ENCODE peak calls at places on chromosomes 3 and 15, in seven cellular contexts. K is mesendoderm, I is IMR-90, V is H9, J is trophoblast cell, N is mesenchymal stem cell, S is H1. L is an unnamed sample.

GRCh38 chr15:24835301-24835700 is 119.5 kb upstream of the SNRPN start:
- DNase-seq in K (no peak), S (no peak), J (no peak), I (no peak), N (no peak), V (no peak), L (no peak)

GRCh38 chr15:58556541-58556940 is 124.8 kb downstream of the LIPC start:
- DNase-seq in S (no peak), J (no peak), V (no peak), N (no peak), I (no peak), K (no peak), L (no peak)

GRCh38 chr3:107367353-107367752 is 9.9 kb upstream of the CCDC54 start:
- DNase-seq in J (no peak), V (no peak), N (peak; percentile 28), I (peak; percentile 88), S (no peak), K (peak; percentile 58), L (no peak)

GRCh38 chr3:84724877-84725276 is 233.9 kb upstream of the CADM2 start:
- DNase-seq in S (no peak), V (no peak), K (peak; percentile 66), I (no peak), N (no peak), J (peak; percentile 46), L (no peak)

GRCh38 chr3:15277861-15278260 is 54.5 kb downstream of the SH3BP5 start:
- DNase-seq in N (no peak), S (no peak), J (no peak), I (no peak), V (no peak), K (no peak), L (no peak)

GRCh38 chr3:13623101-13623654 is 74.3 kb downstream of the FBLN2 start:
- DNase-seq in S (no peak), V (no peak), I (peak; percentile 21), N (no peak), J (no peak), K (no peak), L (no peak)

GRCh38 chr3:55143336-55143735 is 215.5 kb upstream of the LRTM1 start:
- DNase-seq in S (no peak), V (no peak), N (no peak), J (no peak), K (no peak), I (no peak), L (no peak)

GRCh38 chr3:114519415-114519814 is 225.6 kb downstream of the TIGIT start:
- DNase-seq in N (peak; percentile 92), S (no peak), V (peak; percentile 51), J (peak; percentile 90), K (peak; percentile 95), I (peak; percentile 81), L (peak; percentile 47)

GRCh38 chr3:86990734-86991481 is at the start of gene VGLL3:
- DNase-seq in J (peak; percentile 81), I (peak; percentile 87), S (peak; percentile 88), K (peak; percentile 95), N (peak; percentile 91), V (peak; percentile 92), L (peak; percentile 73)

GRCh38 chr3:189794518-189794917 is 163.3 kb downstream of the TP63 start:
- DNase-seq in I (no peak), N (no peak), V (no peak), K (no peak), J (no peak), S (no peak), L (no peak)

GRCh38 chr3:149245738-149246451 is 24.3 kb upstream of the CP start:
- DNase-seq in K (no peak), V (no peak), S (no peak), J (peak; percentile 77), I (peak; percentile 54), N (peak; percentile 83), L (no peak)

DNA sequence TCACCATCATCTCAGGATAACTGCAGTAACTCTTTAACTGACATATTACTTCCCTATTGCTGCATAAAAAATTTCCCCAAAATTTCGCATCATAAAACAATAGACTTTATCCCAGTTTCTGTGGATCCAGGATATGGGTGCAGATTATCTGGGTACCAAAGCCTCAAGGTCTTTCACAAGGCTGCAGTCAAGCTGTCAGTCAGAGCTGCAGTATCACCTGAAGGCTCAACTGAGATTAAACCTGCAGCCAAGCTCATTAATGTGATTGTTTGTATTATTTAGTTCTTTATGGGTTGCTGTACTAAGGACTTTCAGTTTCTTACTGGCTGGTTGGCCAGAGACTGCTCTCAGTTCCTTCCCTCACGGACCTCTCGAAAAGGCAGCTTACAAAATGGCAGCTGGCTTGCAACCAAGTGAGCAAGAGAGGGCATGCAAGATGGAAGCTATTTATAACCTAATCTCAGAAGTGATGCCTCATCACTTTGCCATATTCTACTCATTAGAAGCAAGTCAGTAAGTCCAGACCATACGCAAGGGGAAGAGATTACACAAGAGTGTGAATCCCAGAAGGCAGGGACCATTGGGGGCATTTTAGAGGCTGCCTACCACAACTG is 54.9 kb downstream of the DCUN1D1 start:
- DNase-seq in N (peak; percentile 40), I (peak; percentile 66), V (no peak), J (peak; percentile 4), S (no peak), K (no peak), L (no peak)
- H3K27ac ChIP-seq in N (no peak overlapping the region), I (no peak overlapping the region), V (no peak overlapping the region), J (no peak overlapping the region), S (no peak overlapping the region), K (no peak overlapping the region), L (no peak overlapping the region)

GRCh38 chr3:185900228-185900627 is 37.6 kb downstream of the TRA2B start:
- DNase-seq in K (peak; percentile 53), N (peak; percentile 96), S (no peak), I (peak; percentile 95), V (no peak), J (peak; percentile 97), L (no peak)

GRCh38 chr3:185896565-185896964 is 41.2 kb downstream of the TRA2B start:
- DNase-seq in S (no peak), N (no peak), V (no peak), J (peak; percentile 95), I (no peak), K (no peak), L (no peak)
- H3K23ac ChIP-seq in S (no peak overlapping the region), N (no peak overlapping the region), V (no peak overlapping the region), J (no peak overlapping the region), I (no peak overlapping the region), K (no peak overlapping the region), L (no peak overlapping the region)

GRCh38 chr15:34802803-34803395 is 7.5 kb upstream of the ACTC1 start:
- DNase-seq in N (no peak), S (no peak), K (no peak), V (no peak), J (peak; percentile 80), I (no peak), L (no peak)

GRCh38 chr15:34802371-34802770 is 7.0 kb upstream of the ACTC1 start:
- DNase-seq in V (no peak), K (no peak), J (no peak), S (no peak), I (no peak), N (no peak), L (no peak)

GRCh38 chr15:34796847-34797246 is 1.5 kb upstream of the ACTC1 start:
- DNase-seq in S (no peak), J (no peak), N (no peak), V (no peak), K (no peak), I (no peak), L (no peak)

GRCh38 chr15:34799825-34800168 is 4.4 kb upstream of the ACTC1 start:
- DNase-seq in N (no peak), J (no peak), K (no peak), V (no peak), I (no peak), S (no peak), L (no peak)

DNA sequence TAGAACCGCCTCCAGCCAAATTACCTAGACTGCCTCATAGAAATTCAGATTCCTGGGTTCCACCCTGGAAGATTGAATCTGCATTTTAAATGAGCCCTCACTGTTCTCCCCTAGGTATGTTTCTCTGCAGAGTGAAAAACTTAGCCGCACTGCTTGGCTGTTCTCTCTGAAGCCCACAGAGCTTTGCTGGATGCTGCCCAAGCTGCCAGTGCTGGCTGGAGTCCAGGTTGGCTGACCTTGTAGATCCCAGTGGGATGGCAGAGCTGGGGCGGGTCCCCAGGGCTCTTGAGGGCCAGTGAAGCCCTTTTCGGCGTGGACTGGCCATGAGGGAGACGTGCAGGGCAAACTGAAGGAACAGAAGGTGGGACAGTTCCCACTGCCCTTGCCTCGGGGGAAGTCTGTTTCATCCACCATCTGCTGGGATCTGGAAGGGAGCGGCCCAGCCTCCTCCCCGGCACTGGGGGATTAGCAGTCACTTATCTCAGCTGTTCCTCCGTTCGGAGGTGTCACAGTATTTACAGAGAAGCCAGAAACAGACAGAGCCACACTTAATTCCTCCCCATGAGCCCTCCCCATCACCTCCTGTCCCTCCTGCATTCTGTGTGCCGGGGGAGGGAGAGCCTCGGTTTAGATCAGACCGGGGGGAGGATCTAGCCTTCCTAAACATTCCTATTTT is 3.9 kb upstream of the ACTC1 start:
- DNase-seq in I (no peak), N (peak; percentile 40), J (no peak), V (peak; percentile 33), S (peak; percentile 55), K (peak; percentile 92), L (no peak)
- H3K27ac ChIP-seq in I (no peak overlapping the region), N (no peak overlapping the region), J (peak overlapping the region; percentile 97), V (no peak overlapping the region), S (no peak overlapping the region), K (peak overlapping the region; percentile 45), L (no peak overlapping the region)

GRCh38 chr3:157516928-157517327 is 13.7 kb upstream of the VEPH1 start:
- DNase-seq in I (no peak), J (no peak), N (no peak), K (no peak), S (no peak), V (no peak), L (no peak)
- H3K23ac ChIP-seq in I (no peak overlapping the region), J (no peak overlapping the region), N (no peak overlapping the region), K (no peak overlapping the region), S (no peak overlapping the region), V (no peak overlapping the region), L (no peak overlapping the region)

DNA sequence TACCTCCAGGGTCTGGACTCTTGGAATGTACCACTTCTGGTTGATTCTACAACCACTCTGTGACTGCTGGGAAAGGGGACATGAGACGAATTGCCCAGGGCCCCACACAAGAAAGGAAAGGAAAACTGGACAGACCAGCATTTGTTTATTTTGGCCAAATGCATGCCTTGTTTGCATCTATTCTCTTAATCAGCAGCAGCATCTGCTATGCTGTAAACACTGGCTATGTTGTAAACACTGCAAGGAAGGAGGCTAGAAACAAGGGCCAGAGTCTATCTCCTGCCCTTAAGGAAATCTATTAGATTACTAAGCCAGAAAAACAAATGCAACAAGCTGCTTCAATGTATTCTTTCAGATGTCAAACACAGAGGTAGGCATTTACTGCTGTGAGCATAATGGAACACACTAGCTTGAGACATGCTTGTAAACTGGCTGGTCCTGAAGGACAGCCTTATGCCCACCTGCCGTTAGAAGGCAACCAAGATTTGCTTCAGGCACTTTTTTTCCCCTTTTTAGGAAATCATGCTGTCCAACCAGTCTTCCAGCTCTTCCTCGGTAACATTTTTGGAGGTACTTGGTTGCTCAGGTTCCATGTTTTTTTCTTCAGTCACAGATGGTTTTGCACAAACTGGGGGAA is 102.1 kb upstream of the CHRM5 start:
- DNase-seq in J (peak; percentile 98), N (peak; percentile 83), V (no peak), S (no peak), K (peak; percentile 37), I (peak; percentile 36), L (no peak)
- H3K27ac ChIP-seq in J (peak overlapping the region; percentile 12), N (no peak overlapping the region), V (no peak overlapping the region), S (no peak overlapping the region), K (no peak overlapping the region), I (no peak overlapping the region), L (no peak overlapping the region)

GRCh38 chr3:194276768-194277546 is 74.2 kb downstream of the CPN2 start:
- DNase-seq in S (no peak), V (peak; percentile 48), I (peak; percentile 52), K (no peak), N (no peak), J (no peak), L (no peak)
- H3K23ac ChIP-seq in S (no peak overlapping the region), V (no peak overlapping the region), I (no peak overlapping the region), K (no peak overlapping the region), N (no peak overlapping the region), J (no peak overlapping the region), L (no peak overlapping the region)